ENCODE peak calls at places on chromosome 13, in nine cellular contexts. S is progenitor cell of endocrine pancreas; B is AG04449; X is AG08396; A is SW 1271; G is iPS-NIHi11; T is WTC11; E is activated effector memory CD4-positive, alpha-beta T cell treated with anti-CD3 and anti-CD28 coated beads, Interleukin-2, amount 50 U/mL, for 16 hours; L is astrocyte of the cerebellum. K is an unnamed sample.

GRCh38 chr13:47211106-47211505 is 314.3 kb upstream of the HTR2A start:
- DNase-seq in S (no peak), L (no peak), B (no peak), E (no peak), A (peak; percentile 2), X (no peak), G (peak; percentile 15), T (no peak), K (peak; percentile 6)

GRCh38 chr13:80371840-80372509 is 31.0 kb upstream of the SPRY2 start:
- DNase-seq in L (no peak), G (no peak), A (no peak), S (no peak), X (no peak), T (no peak), E (no peak), B (no peak), K (no peak)

GRCh38 chr13:113323869-113324268 is 26.8 kb downstream of the LAMP1 start:
- DNase-seq in S (no peak), B (no peak), A (no peak), G (no peak), E (no peak), T (no peak), L (no peak), X (no peak), K (no peak)

GRCh38 chr13:98089246-98089645 is 53.6 kb upstream of the FARP1 start:
- DNase-seq in X (peak; percentile 32), T (no peak), G (no peak), B (no peak), S (no peak), L (no peak), A (no peak), E (no peak), K (no peak)

GRCh38 chr13:25468330-25469178 is 96.8 kb downstream of the ATP8A2 start:
- DNase-seq in B (no peak), L (no peak), S (peak; percentile 49), T (peak; percentile 74), E (no peak), A (no peak), X (peak; percentile 36), G (peak; percentile 91), K (peak; percentile 21)

GRCh38 chr13:35530147-35530546 is 53.7 kb upstream of the MAB21L1 start:
- DNase-seq in G (no peak), X (no peak), T (no peak), S (no peak), E (no peak), L (no peak), B (no peak), A (no peak), K (no peak)

GRCh38 chr13:26929971-26930730 is 169.6 kb upstream of the GPR12 start:
- DNase-seq in B (no peak), S (peak; percentile 74), X (peak; percentile 81), E (peak; percentile 91), L (peak; percentile 45), A (peak; percentile 11), G (peak; percentile 92), T (peak; percentile 89), K (peak; percentile 48)

GRCh38 chr13:36888645-36889044 is 31.4 kb downstream of the SMAD9 start:
- DNase-seq in G (no peak), B (no peak), X (no peak), E (no peak), L (peak; percentile 18), S (no peak), T (no peak), A (no peak), K (no peak)

GRCh38 chr13:42484396-42484795 is 89.6 kb upstream of the TNFSF11 start:
- DNase-seq in X (no peak), S (no peak), G (no peak), B (no peak), L (no peak), A (no peak), T (no peak), E (no peak), K (no peak)

GRCh38 chr13:102291587-102292218 is 110.1 kb downstream of the FGF14 start:
- DNase-seq in G (no peak), A (no peak), X (no peak), E (no peak), B (no peak), L (no peak), T (no peak), S (no peak), K (no peak)

GRCh38 chr13:50448535-50448981 is 394.9 kb downstream of the DLEU7 start:
- DNase-seq in E (no peak), T (no peak), G (no peak), S (no peak), X (no peak), L (no peak), A (no peak), B (no peak), K (no peak)

GRCh38 chr13:99119686-99120085 is 81.0 kb upstream of the UBAC2 start:
- DNase-seq in X (no peak), G (no peak), S (no peak), T (no peak), A (no peak), B (no peak), L (no peak), E (peak; percentile 73), K (no peak)

GRCh38 chr13:51525567-51526165 is 58.6 kb upstream of the WDFY2 start:
- DNase-seq in X (no peak), T (no peak), A (no peak), L (no peak), S (no peak), G (no peak), B (no peak), E (no peak), K (no peak)

GRCh38 chr13:67123165-67123564 is 107.0 kb downstream of the PCDH9 start:
- DNase-seq in X (no peak), G (no peak), E (no peak), T (no peak), L (no peak), A (no peak), S (no peak), B (no peak), K (no peak)

GRCh38 chr13:99339736-99340392 is 32.7 kb upstream of the GPR183 start:
- DNase-seq in E (peak; percentile 80), X (no peak), G (no peak), B (no peak), L (no peak), T (no peak), S (no peak), A (no peak), K (no peak)

GRCh38 chr13:49683489-49683888 is 7.8 kb downstream of the EBPL start:
- DNase-seq in E (no peak), T (no peak), S (no peak), G (no peak), A (no peak), L (no peak), B (no peak), X (no peak), K (no peak)

GRCh38 chr13:28100149-28101121 is at the start of gene FLT3:
- DNase-seq in E (peak; percentile 64), S (peak; percentile 33), X (peak; percentile 40), G (peak; percentile 86), L (no peak), A (no peak), T (peak; percentile 73), B (no peak), K (peak; percentile 60)

GRCh38 chr13:100566543-100566942 is 22.0 kb downstream of the GGACT start:
- DNase-seq in A (no peak), E (no peak), T (no peak), L (no peak), S (no peak), X (no peak), G (no peak), B (no peak), K (peak; percentile 7)

GRCh38 chr13:43245374-43245964 is 222.1 kb downstream of the DNAJC15 start:
- DNase-seq in G (no peak), L (peak; percentile 67), E (no peak), S (no peak), B (peak; percentile 78), X (peak; percentile 49), A (no peak), T (no peak), K (no peak)

GRCh38 chr13:99743079-99743478 is 228.5 kb downstream of the ZIC5 start:
- DNase-seq in G (no peak), L (no peak), T (no peak), X (no peak), B (no peak), A (no peak), E (no peak), S (no peak), K (no peak)

GRCh38 chr13:19601749-19602725 is 31.4 kb upstream of the MPHOSPH8 start:
- DNase-seq in L (no peak), S (peak; percentile 66), E (peak; percentile 71), B (no peak), G (peak; percentile 82), X (peak; percentile 74), A (no peak), T (peak; percentile 69), K (peak; percentile 4)

GRCh38 chr13:114167445-114167844 is 11.6 kb upstream of the CFAP97D2 start:
- DNase-seq in X (no peak), E (no peak), L (no peak), B (no peak), G (no peak), T (no peak), S (no peak), A (no peak), K (no peak)

GRCh38 chr13:31755803-31756212 is 16.5 kb downstream of the RXFP2 start:
- DNase-seq in G (no peak), S (no peak), B (no peak), X (peak; percentile 35), E (no peak), L (no peak), T (no peak), A (no peak), K (no peak)

GRCh38 chr13:67229438-67230242 is 496 bp downstream of the PCDH9 start:
- DNase-seq in E (no peak), G (no peak), X (no peak), T (no peak), S (no peak), B (peak; percentile 2), A (no peak), L (peak; percentile 18), K (no peak)

GRCh38 chr13:36142735-36143134 is 11.6 kb upstream of the DCLK1 start:
- DNase-seq in G (no peak), S (no peak), T (no peak), A (no peak), L (no peak), E (no peak), B (no peak), X (no peak), K (no peak)

GRCh38 chr13:38775085-38775484 is 88.2 kb downstream of the FREM2 start:
- DNase-seq in L (no peak), B (no peak), X (no peak), T (no peak), A (no peak), S (no peak), G (no peak), E (no peak), K (no peak)

GRCh38 chr13:62250501-62251175 is 835.0 kb upstream of the PCDH20 start:
- DNase-seq in X (no peak), L (no peak), S (no peak), B (no peak), G (no peak), E (no peak), A (no peak), T (no peak), K (peak; percentile 27)

GRCh38 chr13:110183925-110184324 is 123.0 kb downstream of the COL4A1 start:
- DNase-seq in S (no peak), A (no peak), B (no peak), T (no peak), L (no peak), G (no peak), E (no peak), X (no peak), K (no peak)

GRCh38 chr13:104641309-104641708 is 1575.1 kb upstream of the SLC10A2 start:
- DNase-seq in E (no peak), A (no peak), B (no peak), G (no peak), L (no peak), X (no peak), T (no peak), S (no peak), K (no peak)

GRCh38 chr13:51260154-51260553 is 38.0 kb downstream of the FAM124A start:
- DNase-seq in L (no peak), G (no peak), E (no peak), B (no peak), T (no peak), A (no peak), X (no peak), S (no peak), K (no peak)

GRCh38 chr13:21113851-21114306 is 52.5 kb upstream of the LATS2 start:
- DNase-seq in B (no peak), L (no peak), X (no peak), G (no peak), T (no peak), E (peak; percentile 27), A (no peak), S (no peak), K (no peak)

K was measured in H4.